ENCODE peak calls at places on chromosomes 4 and X, in ten cellular contexts. G is Calu3; W is colonic mucosa; M is RKO; T is NB4; X is mucosa of gallbladder; L is activated CD8-positive, alpha-beta memory T cell treated with anti-CD3 and anti-CD28 coated beads for 1 hour; H is stimulated activated CD8-positive, alpha-beta memory T cell treated with anti-CD3 and anti-CD28 coated beads, Interleukin-7, amount 100 ng/mL, for 24 hours; O is EH; B is AG04450. K is an unnamed sample.

GRCh38 chr4:46329118-46329976 is 60.6 kb downstream of the GABRA2 start:
- DNase-seq in T (peak), H (no peak), X (peak), M (peak), L (no peak), B (peak), O (no peak), G (peak), W (peak), K (no peak)

GRCh38 chr4:24703298-24703697 is 92.1 kb upstream of the SOD3 start:
- DNase-seq in T (no peak), H (no peak), G (no peak), O (no peak), W (no peak), X (no peak), B (no peak), M (no peak), L (no peak), K (no peak)

GRCh38 chr4:77199701-77200100 is 42.7 kb downstream of the CCNG2 start:
- DNase-seq in B (no peak), M (no peak), O (no peak), L (no peak), G (no peak), W (no peak), X (no peak), H (no peak), T (no peak), K (no peak)

GRCh38 chrX:106286053-106286650 is 118.0 kb downstream of the PWWP3B start:
- DNase-seq in M (no peak), X (no peak), B (no peak), L (no peak), W (no peak), O (no peak), T (no peak), H (no peak), G (no peak), K (no peak)

GRCh38 chr4:155758500-155759371 is at the start of gene GUCY1B1:
- DNase-seq in X (peak), L (peak), O (peak), H (peak), M (no peak), B (peak), W (peak), G (peak), T (no peak), K (peak)

GRCh38 chr4:121733942-121734341 is 31.0 kb downstream of the SMIM43 start:
- DNase-seq in G (no peak), W (no peak), H (no peak), X (no peak), T (no peak), B (no peak), L (no peak), O (no peak), M (no peak), K (no peak)

GRCh38 chr4:169229571-169230028 is 41.2 kb downstream of the SH3RF1 start:
- DNase-seq in M (peak), O (peak), H (no peak), X (no peak), W (no peak), G (peak), B (peak), T (no peak), L (no peak), K (no peak)

GRCh38 chr4:184313058-184313709 is 95.5 kb upstream of the ENPP6 start:
- DNase-seq in T (no peak), O (no peak), B (no peak), X (no peak), L (no peak), M (no peak), G (no peak), H (no peak), W (peak), K (no peak)

GRCh38 chrX:31423575-31424284 is 351.9 kb upstream of the FTHL17 start:
- DNase-seq in O (peak), X (peak), L (no peak), H (no peak), W (peak), B (no peak), G (peak), M (peak), T (peak), K (peak)

K was measured in prostate gland.